ENCODE peak calls at places on chromosomes 4 and X, in six cellular contexts. Y, Q, B, M, K and W are unnamed samples.

GRCh38 chr4:140884431-140885058 is 128.4 kb upstream of the TBC1D9 start:
- DNase-seq in M (peak), Q (peak), B (peak), K (peak), Y (peak), W (peak)

GRCh38 chr4:108172231-108172779 is 3.6 kb upstream of the LEF1 start:
- DNase-seq in Y (no peak), M (peak), K (peak), B (no peak), Q (peak), W (peak)

GRCh38 chrX:40243699-40244098 is 145.9 kb upstream of the BCOR start:
- DNase-seq in B (no peak), M (peak), K (peak), Q (no peak), Y (no peak), W (peak)

GRCh38 chr4:161799687-161800086 is 364.1 kb downstream of the FSTL5 start:
- DNase-seq in M (no peak), Q (no peak), K (no peak), Y (no peak), B (peak), W (no peak)

GRCh38 chr4:8356856-8357255 is 83.7 kb downstream of the ACOX3 start:
- DNase-seq in B (no peak), M (no peak), Y (no peak), Q (no peak), K (no peak), W (no peak)

GRCh38 chr4:163017135-163017534 is 149.6 kb downstream of the NAF1 start:
- DNase-seq in Q (no peak), M (no peak), Y (no peak), K (no peak), B (no peak), W (no peak)

GRCh38 chr4:3858046-3858730 is 92.0 kb downstream of the ADRA2C start:
- DNase-seq in B (no peak), M (no peak), K (no peak), Q (no peak), Y (no peak), W (no peak)

GRCh38 chr4:98744372-98745150 is 86.2 kb upstream of the TSPAN5 start:
- DNase-seq in Q (no peak), Y (no peak), K (no peak), B (no peak), M (no peak), W (no peak)

GRCh38 chr4:147339116-147339515 is 141.8 kb upstream of the EDNRA start:
- DNase-seq in Q (no peak), B (no peak), Y (no peak), M (no peak), K (no peak), W (no peak)

GRCh38 chr4:120843840-120844527 is 78.5 kb downstream of the PRDM5 start:
- DNase-seq in Y (no peak), B (peak), Q (no peak), K (peak), M (no peak), W (peak)

GRCh38 chr4:56843421-56843899 is 22.0 kb upstream of the SPINK2 start:
- DNase-seq in Q (no peak), K (no peak), B (no peak), Y (no peak), M (peak), W (no peak)

GRCh38 chrX:46681849-46682248 is 77.1 kb downstream of the SLC9A7 start:
- DNase-seq in Q (no peak), M (peak), B (no peak), K (no peak), Y (no peak), W (no peak)

GRCh38 chr4:69713593-69713992 is 46.8 kb downstream of the SULT1B1 start:
- DNase-seq in M (peak), B (no peak), K (no peak), Y (no peak), Q (no peak), W (no peak)

GRCh38 chrX:10138726-10139125 is 18.0 kb upstream of the CLCN4 start:
- DNase-seq in Y (no peak), M (no peak), K (no peak), B (no peak), Q (no peak), W (no peak)

GRCh38 chr4:188002346-188002745 is 6.8 kb downstream of the ZFP42 start:
- DNase-seq in Y (no peak), Q (no peak), B (peak), M (no peak), K (no peak), W (no peak)

GRCh38 chr4:8373270-8373972 is 67.1 kb downstream of the ACOX3 start:
- DNase-seq in M (no peak), Y (no peak), B (no peak), Q (no peak), K (no peak), W (no peak)

GRCh38 chr4:123050014-123050413 is 127.6 kb upstream of the NUDT6 start:
- DNase-seq in B (no peak), Y (no peak), M (no peak), Q (no peak), K (no peak), W (no peak)

GRCh38 chrX:23334536-23334870 is at the start of gene PTCHD1:
- DNase-seq in K (peak), M (no peak), Y (no peak), B (no peak), Q (no peak), W (no peak)

GRCh38 chrX:18410038-18410437 is 15.4 kb upstream of the CDKL5 start:
- DNase-seq in B (peak), Y (peak), K (peak), Q (no peak), M (peak), W (peak)

GRCh38 chrX:19748898-19749680 is 138.3 kb downstream of the SH3KBP1 start:
- DNase-seq in B (no peak), K (no peak), M (no peak), Y (no peak), Q (no peak), W (no peak)

GRCh38 chrX:110280954-110281353 is 36.9 kb downstream of the AMMECR1 start:
- DNase-seq in B (peak), Q (no peak), Y (no peak), M (peak), K (no peak), W (no peak)

GRCh38 chr4:21979196-21979595 is 30.6 kb upstream of the KCNIP4 start:
- DNase-seq in Q (no peak), K (no peak), Y (no peak), M (peak), B (no peak), W (no peak)

GRCh38 chr4:177005801-177006230 is 213.1 kb upstream of the VEGFC start:
- DNase-seq in K (no peak), M (peak), B (peak), Q (no peak), Y (no peak), W (no peak)

GRCh38 chr4:3781193-3781886 is 15.2 kb downstream of the ADRA2C start:
- DNase-seq in Y (peak), K (peak), M (peak), B (no peak), Q (no peak), W (no peak)

GRCh38 chrX:103124284-103124683 is 31.3 kb upstream of the NXF3 start:
- DNase-seq in Q (no peak), Y (no peak), K (no peak), B (no peak), M (no peak), W (no peak)

GRCh38 chrX:97389761-97390192 is 506.1 kb downstream of the RPA4 start:
- DNase-seq in Q (no peak), K (no peak), M (peak), B (peak), Y (peak), W (no peak)

GRCh38 chr4:185080545-185080944 is 62.3 kb downstream of the HELT start:
- DNase-seq in K (no peak), M (no peak), B (no peak), Y (no peak), Q (no peak), W (no peak)

GRCh38 chrX:120236676-120237460 is 13.7 kb upstream of the ZBTB33 start:
- DNase-seq in M (no peak), Q (no peak), B (no peak), Y (no peak), K (no peak), W (no peak)

GRCh38 chr4:131459430-131460101 is 1689.5 kb upstream of the PCDH10 start:
- DNase-seq in K (no peak), B (no peak), M (no peak), Y (no peak), Q (peak), W (no peak)

GRCh38 chrX:72258174-72258573 is 18.9 kb downstream of the RPS4X start:
- DNase-seq in K (peak), Q (no peak), Y (no peak), B (peak), M (peak), W (no peak)
- TF ChIP-seq EZH2phosphoT487 in K (no peak), Q (no peak), Y (no peak), B (no peak), M (no peak), W (no peak)

DNA sequence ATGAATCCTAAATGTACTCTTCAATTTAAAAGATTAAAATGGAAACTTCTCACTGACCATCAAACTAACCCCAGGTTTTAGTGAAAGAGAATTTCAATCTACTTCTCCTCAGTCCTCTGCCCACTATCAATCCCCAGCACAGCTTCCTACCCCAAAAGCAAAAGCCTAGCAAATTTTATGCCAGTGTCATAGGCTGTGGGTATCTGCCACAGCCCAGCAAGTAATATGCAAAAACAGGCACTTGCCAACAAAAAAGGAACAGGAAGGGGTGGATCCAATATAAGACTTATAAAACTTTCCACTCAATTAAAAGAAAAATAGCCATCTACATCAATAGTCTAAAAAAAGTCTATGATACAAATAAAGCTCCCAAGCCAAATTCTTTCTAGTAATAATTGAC is 22.3 kb downstream of the CAMK2D start:
- DNase-seq in B (no peak), M (no peak), Y (no peak), Q (no peak), K (no peak), W (no peak)
- H3K9ac ChIP-seq in B (no peak), M (no peak), Y (no peak), Q (no peak), K (no peak), W (no peak)

GRCh38 chrX:71659959-71660358 is 7.4 kb upstream of the LOC101059915 start:
- DNase-seq in Y (no peak), K (no peak), Q (no peak), M (no peak), B (no peak), W (no peak)
- H3K4me2 ChIP-seq in Y (no peak), K (no peak), Q (no peak), M (no peak), B (no peak), W (no peak)

DNA sequence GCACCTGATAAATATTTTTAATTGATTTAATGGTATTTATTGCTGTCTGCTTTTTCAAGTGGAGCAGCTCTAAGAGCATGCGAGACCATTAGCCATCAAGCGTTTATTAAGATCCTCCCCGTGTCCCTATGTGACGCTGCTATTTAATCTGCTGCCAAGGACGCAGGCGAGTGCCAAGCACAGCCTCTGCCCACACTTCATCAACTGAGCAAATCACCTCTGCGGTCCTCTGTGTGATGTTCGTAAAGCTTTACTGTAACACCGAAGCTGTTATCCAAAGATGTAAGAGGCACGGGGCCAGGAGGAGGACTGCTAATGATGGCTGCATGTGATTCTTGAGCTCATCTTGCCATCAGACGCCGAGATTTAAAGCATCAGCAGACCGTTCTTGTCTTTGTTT is 79.5 kb downstream of the STOX2 start:
- DNase-seq in Q (no peak), Y (no peak), B (no peak), K (no peak), M (no peak), W (no peak)
- TF ChIP-seq EZH2phosphoT487 in Q (no peak), Y (no peak), B (no peak), K (no peak), M (no peak), W (no peak)

GRCh38 chrX:43661521-43662240 is 5.6 kb downstream of the MAOA start:
- DNase-seq in Q (no peak), K (no peak), M (peak), Y (no peak), B (no peak), W (no peak)
- H3K9ac ChIP-seq in Q (no peak), K (no peak), M (no peak), Y (no peak), B (no peak), W (no peak)

GRCh38 chr4:36757623-36758311 is 476.4 kb downstream of the DTHD1 start:
- DNase-seq in Q (no peak), M (no peak), B (no peak), K (no peak), Y (no peak), W (no peak)

GRCh38 chr4:36761625-36762024 is 480.2 kb downstream of the DTHD1 start:
- DNase-seq in M (no peak), Y (no peak), K (no peak), B (no peak), Q (no peak), W (no peak)

GRCh38 chr4:36753048-36753447 is 471.6 kb downstream of the DTHD1 start:
- DNase-seq in Y (no peak), M (no peak), B (no peak), Q (no peak), K (no peak), W (no peak)

GRCh38 chr4:36758779-36759178 is 477.4 kb downstream of the DTHD1 start:
- DNase-seq in Q (no peak), M (no peak), Y (no peak), B (no peak), K (no peak), W (no peak)

DNA sequence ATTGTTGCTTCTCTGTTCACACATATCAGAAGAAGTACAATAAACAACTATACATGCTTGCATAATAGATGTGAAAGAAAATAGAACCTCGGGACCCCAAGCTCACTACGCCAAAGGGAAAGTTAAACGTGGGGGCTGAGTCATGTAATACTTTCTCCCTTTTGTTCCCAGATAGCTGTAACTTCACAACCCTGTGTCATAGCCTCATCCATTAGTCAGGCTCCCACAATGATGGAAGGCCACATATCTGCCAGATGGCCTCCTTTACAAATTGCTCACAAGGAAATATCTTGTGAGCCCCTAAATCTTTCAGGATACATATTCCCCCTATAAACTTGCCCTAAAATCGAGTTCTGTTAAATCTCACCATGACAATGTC is 476.9 kb downstream of the DTHD1 start:
- DNase-seq in Q (no peak), B (no peak), M (no peak), K (no peak), Y (no peak), W (no peak)
- H3K4me2 ChIP-seq in Q (no peak), B (no peak), M (no peak), K (no peak), Y (no peak), W (no peak)